ENCODE peak calls at places on chromosome 2, in four cellular contexts. D is HepG2, T is GM12878, C is H1. J is an unnamed sample.

GRCh38 chr2:33372940-33373553 is 103.4 kb upstream of the RASGRP3 start:
- DNase-seq in D (peak; percentile 45), T (peak; percentile 19), C (no peak), J (peak; percentile 44)

GRCh38 chr2:159788218-159788617 is 9.8 kb downstream of the CD302 start:
- DNase-seq in D (no peak), T (no peak), C (no peak), J (no peak)

GRCh38 chr2:1132328-1132964 is 181.8 kb downstream of the SNTG2 start:
- DNase-seq in D (no peak), T (no peak), C (no peak), J (no peak)

GRCh38 chr2:241609859-241610793 is 26.8 kb downstream of the THAP4 start:
- DNase-seq in D (peak; percentile 93), T (peak; percentile 40), C (peak; percentile 96), J (peak; percentile 91)

GRCh38 chr2:102342888-102343287 is 12.7 kb upstream of the IL18R1 start:
- DNase-seq in D (no peak), T (no peak), C (no peak), J (no peak)

GRCh38 chr2:215952860-215953637 is 60.3 kb downstream of the MREG start:
- DNase-seq in D (peak; percentile 31), T (no peak), C (peak; percentile 24), J (no peak)

GRCh38 chr2:238967031-238967977 is 119.4 kb downstream of the TWIST2 start:
- DNase-seq in D (no peak), T (no peak), C (peak; percentile 70), J (no peak)

GRCh38 chr2:189409136-189409535 is 32.1 kb upstream of the WDR75 start:
- DNase-seq in D (no peak), T (no peak), C (no peak), J (no peak)

GRCh38 chr2:178279636-178280035 is 85.3 kb downstream of the OSBPL6 start:
- DNase-seq in D (no peak), T (no peak), C (no peak), J (no peak)

GRCh38 chr2:62724886-62725711 is 19.6 kb downstream of the EHBP1 start:
- DNase-seq in D (no peak), T (no peak), C (peak; percentile 72), J (peak; percentile 16)

GRCh38 chr2:152617464-152618187 is 99.6 kb downstream of the PRPF40A start:
- DNase-seq in D (no peak), T (no peak), C (no peak), J (no peak)

GRCh38 chr2:86078801-86079545 is 26.7 kb downstream of the POLR1A start:
- DNase-seq in D (no peak), T (no peak), C (no peak), J (no peak)

GRCh38 chr2:57882895-57883515 is 163.6 kb upstream of the VRK2 start:
- DNase-seq in D (no peak), T (no peak), C (no peak), J (no peak)

GRCh38 chr2:208407667-208408066 is 1.1 kb downstream of the PTH2R start:
- DNase-seq in D (peak; percentile 3), T (no peak), C (no peak), J (no peak)

GRCh38 chr2:191247381-191248057 is 2.3 kb downstream of the MYO1B start:
- DNase-seq in D (peak; percentile 98), T (no peak), C (no peak), J (peak; percentile 63)

GRCh38 chr2:86235196-86235980 is 36.1 kb downstream of the MRPL35 start:
- DNase-seq in D (peak; percentile 71), T (no peak), C (no peak), J (no peak)

GRCh38 chr2:105194022-105194681 is 47.4 kb upstream of the GPR45 start:
- DNase-seq in D (no peak), T (no peak), C (no peak), J (no peak)

GRCh38 chr2:111905990-111906735 is 7.8 kb downstream of the MERTK start:
- DNase-seq in D (no peak), T (peak; percentile 47), C (no peak), J (peak; percentile 33)

GRCh38 chr2:160970052-160970846 is 190.0 kb upstream of the TANK start:
- DNase-seq in D (peak; percentile 80), T (no peak), C (no peak), J (peak; percentile 80)

GRCh38 chr2:24360050-24360962 is at the start of gene ITSN2:
- DNase-seq in D (peak; percentile 62), T (peak; percentile 68), C (peak; percentile 89), J (peak; percentile 60)

GRCh38 chr2:223051580-223052375 is at the start of gene KCNE4:
- DNase-seq in D (no peak), T (no peak), C (no peak), J (no peak)

GRCh38 chr2:178286636-178287035 is 92.3 kb downstream of the OSBPL6 start:
- DNase-seq in D (no peak), T (no peak), C (no peak), J (no peak)

GRCh38 chr2:172429351-172429968 is 2.1 kb downstream of the ITGA6 start:
- DNase-seq in D (no peak), T (no peak), C (no peak), J (no peak)

GRCh38 chr2:14647714-14648113 is 15.2 kb downstream of the LRATD1 start:
- DNase-seq in D (no peak), T (no peak), C (no peak), J (no peak)

GRCh38 chr2:233600361-233600760 is 17.1 kb upstream of the UGT1A8 start:
- DNase-seq in D (no peak), T (no peak), C (no peak), J (no peak)

GRCh38 chr2:119630121-119630520 is 48.9 kb upstream of the TMEM177 start:
- DNase-seq in D (no peak), T (no peak), C (no peak), J (no peak)

GRCh38 chr2:67840460-67841068 is 222.2 kb downstream of the C1D start:
- DNase-seq in D (peak; percentile 43), T (no peak), C (peak; percentile 68), J (peak; percentile 32)

GRCh38 chr2:230429513-230429912 is 13.5 kb downstream of the SP100 start:
- DNase-seq in D (no peak), T (no peak), C (no peak), J (no peak)
- H3K9me3 ChIP-seq in D (peaks cover 12% of the 10 kb centered on the region), T (peaks cover 23% of the 10 kb centered on the region), C (no peaks in the 10 kb centered on the region), J (peaks cover 18% of the 10 kb centered on the region)

GRCh38 chr2:74178211-74179062 is at the start of gene MOB1A:
- DNase-seq in D (peak; percentile 98), T (peak; percentile 98), C (peak; percentile 96), J (peak; percentile 99)
- TF ChIP-seq SUZ12 in D (no peak), T (no peak), C (no peak), J (no peak)

DNA sequence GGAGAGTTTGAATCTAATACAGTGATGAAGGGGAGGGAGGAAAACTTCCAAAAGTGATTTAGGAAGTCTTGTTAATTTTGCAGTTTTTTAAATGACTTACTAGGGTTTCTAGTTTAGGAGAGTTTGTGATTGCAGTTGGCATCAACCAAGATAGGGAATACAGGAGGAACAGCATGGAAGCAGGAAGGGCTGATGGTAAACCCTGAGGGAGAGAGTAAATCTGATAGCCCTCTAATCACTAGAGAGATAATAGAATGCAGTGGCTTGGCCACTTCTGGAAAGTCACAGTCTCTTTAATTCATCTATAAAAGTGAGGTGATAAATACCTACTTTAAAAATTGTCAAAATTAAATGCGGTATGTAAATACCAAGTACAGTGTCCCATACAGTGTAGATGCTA is 5.6 kb downstream of the YPEL5 start:
- DNase-seq in D (no peak), T (no peak), C (no peak), J (no peak)
- H3K4me1 ChIP-seq in D (peaks cover 46% of the 10 kb centered on the region), T (peaks cover 18% of the 10 kb centered on the region), C (peaks cover 13% of the 10 kb centered on the region), J (no peaks in the 10 kb centered on the region)

GRCh38 chr2:9858730-9859068 is 15.4 kb downstream of the TAF1B start:
- DNase-seq in D (no peak), T (no peak), C (no peak), J (no peak)
- H3K9me3 ChIP-seq in D (peaks cover 46% of the 10 kb centered on the region), T (peaks cover 17% of the 10 kb centered on the region), C (peaks cover 47% of the 10 kb centered on the region), J (peaks cover 66% of the 10 kb centered on the region)

GRCh38 chr2:26757873-26758789 is 6.0 kb upstream of the SLC35F6 start:
- DNase-seq in D (peak; percentile 92), T (peak; percentile 73), C (no peak), J (peak; percentile 83)
- TF ChIP-seq SUZ12 in D (no peak), T (no peak), C (no peak), J (no peak)

GRCh38 chr2:237221443-237221842 is 135.8 kb downstream of the COPS8 start:
- DNase-seq in D (no peak), T (no peak), C (no peak), J (no peak)

GRCh38 chr2:237222178-237222577 is 136.5 kb downstream of the COPS8 start:
- DNase-seq in D (no peak), T (no peak), C (no peak), J (no peak)

GRCh38 chr2:237227190-237227988 is 141.7 kb downstream of the COPS8 start:
- DNase-seq in D (no peak), T (no peak), C (no peak), J (no peak)

GRCh38 chr2:237222683-237223082 is 137.0 kb downstream of the COPS8 start:
- DNase-seq in D (no peak), T (no peak), C (no peak), J (no peak)

DNA sequence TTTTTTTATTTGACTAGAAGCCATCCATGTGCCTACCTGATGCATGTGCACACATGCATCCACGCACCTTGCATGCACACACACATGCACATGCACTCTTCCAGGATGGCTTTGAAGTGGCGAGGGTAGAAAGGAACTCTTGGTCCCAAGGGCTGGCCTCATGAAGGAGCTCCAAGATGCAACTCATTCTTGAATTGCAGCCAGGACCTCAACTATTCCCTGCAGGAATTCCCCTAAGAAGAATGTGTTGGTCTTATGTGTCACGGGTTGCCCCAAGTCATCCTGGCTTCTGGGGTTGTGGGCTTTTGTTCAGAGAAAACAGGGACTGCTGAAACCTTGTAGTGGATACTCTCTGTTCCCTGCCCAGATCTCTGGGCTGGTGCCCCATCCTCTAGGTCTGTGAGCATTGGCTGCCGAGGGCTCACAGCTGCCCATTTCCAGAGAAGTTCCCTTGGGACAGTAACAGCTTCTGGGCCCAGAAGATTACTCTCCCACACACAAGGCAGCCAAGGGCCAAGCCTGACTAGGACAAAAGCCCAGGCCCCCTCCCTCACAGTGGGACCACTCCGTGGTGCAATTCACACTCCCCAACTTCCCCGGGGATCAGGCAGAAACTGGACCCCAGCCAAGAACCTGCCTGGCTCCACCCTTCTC is 137.6 kb downstream of the COPS8 start:
- DNase-seq in D (no peak), T (no peak), C (no peak), J (no peak)
- H3K4me1 ChIP-seq in D (no peaks in the 10 kb centered on the region), T (no peaks in the 10 kb centered on the region), C (peaks cover under 1% of the 10 kb centered on the region), J (peaks cover 7% of the 10 kb centered on the region)

GRCh38 chr2:89780318-89780717 is 1088.8 kb downstream of the RPIA start:
- DNase-seq in D (no peak), T (no peak), C (no peak), J (no peak)

DNA sequence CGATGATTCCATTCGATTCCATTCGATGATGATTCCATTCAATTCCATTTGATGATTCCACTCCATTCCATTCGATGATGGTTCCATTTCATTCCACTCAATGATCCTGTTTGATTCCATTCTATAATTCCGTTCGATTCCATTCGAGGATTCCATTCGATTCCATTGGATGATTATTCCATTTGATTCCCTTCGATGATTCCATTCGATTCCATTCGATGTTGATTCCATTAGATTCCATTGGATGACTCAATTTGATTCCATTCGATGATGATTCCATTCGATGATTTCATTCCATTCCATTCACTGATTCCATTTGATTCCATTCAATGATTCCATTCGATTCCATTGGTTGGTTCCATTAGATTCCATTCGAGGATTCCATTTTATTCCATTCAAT is 1084.4 kb downstream of the RPIA start:
- DNase-seq in D (no peak), T (no peak), C (no peak), J (no peak)
- H3K9me3 ChIP-seq in D (peaks cover 86% of the 10 kb centered on the region), T (peaks cover 6% of the 10 kb centered on the region), C (peaks cover 25% of the 10 kb centered on the region), J (peaks cover 32% of the 10 kb centered on the region)